ENCODE peak calls at places on chromosomes 3 and 15, in eight cellular contexts. M is astrocyte; E is stimulated activated CD4-positive, alpha-beta T cell treated with anti-CD3 and anti-CD28 coated beads, Interleukin-1b, Interleukin-23, amount 100 ng/mL, for 1 hour; I is ureter; Z is pulmonary artery endothelial cell; F is tibial artery; L is cardiac fibroblast; S is psoas muscle. U is an unnamed sample.

GRCh38 chr3:8739757-8740508 is 6.3 kb downstream of the CAV3 start:
- DNase-seq in M (peak; percentile 66), E (no peak), I (no peak), Z (no peak), F (no peak), L (peak; percentile 29), S (no peak), U (no peak)

GRCh38 chr3:49745986-49746385 is 22.2 kb upstream of the GMPPB start:
- DNase-seq in M (peak; percentile 85), E (no peak), I (no peak), Z (no peak), F (no peak), L (peak; percentile 12), S (no peak), U (no peak)

GRCh38 chr15:62896969-62897486 is 145.5 kb upstream of the TPM1 start:
- DNase-seq in M (peak; percentile 99), E (no peak), I (peak; percentile 95), Z (peak; percentile 97), F (peak; percentile 89), L (peak; percentile 97), S (peak; percentile 91), U (no peak)

GRCh38 chr3:85574306-85574705 is 615.5 kb downstream of the CADM2 start:
- DNase-seq in M (peak; percentile 32), E (no peak), I (no peak), Z (no peak), F (no peak), L (no peak), S (no peak), U (no peak)

GRCh38 chr15:39084683-39085530 is 496.0 kb upstream of the THBS1 start:
- DNase-seq in M (peak; percentile 91), E (no peak), I (peak; percentile 65), Z (no peak), F (no peak), L (peak; percentile 96), S (no peak), U (no peak)

GRCh38 chr15:75776075-75776443 is 63.4 kb upstream of the CSPG4 start:
- DNase-seq in M (peak; percentile 55), E (no peak), I (peak; percentile 33), Z (no peak), F (no peak), L (peak; percentile 36), S (no peak), U (no peak)

GRCh38 chr15:55909036-55909811 is 84.2 kb downstream of the NEDD4 start:
- DNase-seq in M (peak; percentile 69), E (no peak), I (no peak), Z (no peak), F (no peak), L (peak; percentile 35), S (peak; percentile 35), U (no peak)

GRCh38 chr15:85625856-85626255 is 168.9 kb downstream of the KLHL25 start:
- DNase-seq in M (peak; percentile 93), E (no peak), I (no peak), Z (no peak), F (no peak), L (peak; percentile 73), S (no peak), U (no peak)

GRCh38 chr3:79366414-79366813 is 401.4 kb downstream of the ROBO1 start:
- DNase-seq in M (peak; percentile 16), E (no peak), I (no peak), Z (no peak), F (no peak), L (peak; percentile 12), S (no peak), U (no peak)

GRCh38 chr15:58392611-58393161 is 39.1 kb upstream of the LIPC start:
- DNase-seq in M (peak; percentile 80), E (no peak), I (no peak), Z (no peak), F (no peak), L (no peak), S (no peak), U (no peak)

GRCh38 chr3:72660270-72661114 is 187.8 kb downstream of the SHQ1 start:
- DNase-seq in M (peak; percentile 13), E (no peak), I (no peak), Z (no peak), F (no peak), L (no peak), S (no peak), U (no peak)

GRCh38 chr3:184156522-184156955 is 1.4 kb downstream of the DVL3 start:
- DNase-seq in M (peak; percentile 36), E (no peak), I (no peak), Z (no peak), F (no peak), L (peak; percentile 86), S (peak; percentile 71), U (no peak)

GRCh38 chr3:111210866-111211564 is 139.4 kb downstream of the NECTIN3 start:
- DNase-seq in M (peak; percentile 27), E (no peak), I (no peak), Z (no peak), F (no peak), L (no peak), S (no peak), U (no peak)

GRCh38 chr15:80059786-80060489 is 462 bp downstream of the ZFAND6 start:
- DNase-seq in M (peak; percentile 8), E (peak; percentile 41), I (no peak), Z (no peak), F (peak; percentile 31), L (peak; percentile 17), S (peak; percentile 82), U (peak; percentile 56)

GRCh38 chr3:139251529-139251928 is 92.3 kb upstream of the MRPS22 start:
- DNase-seq in M (no peak), E (no peak), I (peak; percentile 17), Z (no peak), F (no peak), L (peak; percentile 38), S (no peak), U (no peak)

GRCh38 chr3:106097817-106098410 is 229.1 kb upstream of the CBLB start:
- DNase-seq in M (peak; percentile 12), E (no peak), I (no peak), Z (no peak), F (no peak), L (no peak), S (no peak), U (no peak)

GRCh38 chr15:49622561-49622960 is 1.7 kb downstream of the DTWD1 start:
- DNase-seq in M (peak; percentile 17), E (no peak), I (no peak), Z (no peak), F (no peak), L (peak; percentile 49), S (no peak), U (no peak)

GRCh38 chr3:150251654-150252053 is 156.4 kb upstream of the TSC22D2 start:
- DNase-seq in M (peak; percentile 88), E (no peak), I (no peak), Z (peak; percentile 52), F (no peak), L (peak; percentile 49), S (no peak), U (no peak)

U was measured in GM19239.